ENCODE peak calls at places on chromosome 19, in six cellular contexts. W is tibial nerve, P is fibroblast of mammary gland, E is fibroblast of villous mesenchyme, X is tibial artery, A is Peyer's patch. H is an unnamed sample.

GRCh38 chr19:16161848-16162247 is 11.5 kb downstream of the CIB3 start:
- DNase-seq in W (no peak), P (peak; percentile 91), A (no peak), X (no peak), E (peak; percentile 40), H (peak; percentile 45)

GRCh38 chr19:2394054-2394668 is 33.2 kb downstream of the TIMM13 start:
- DNase-seq in W (peak; percentile 10), E (no peak), X (no peak), A (peak; percentile 63), P (no peak), H (no peak)

GRCh38 chr19:11256189-11256588 is 6.1 kb downstream of the DOCK6 start:
- DNase-seq in A (no peak), X (no peak), E (peak; percentile 55), P (no peak), W (no peak), H (peak; percentile 21)

GRCh38 chr19:48615145-48616040 is 517 bp upstream of the FAM83E start:
- DNase-seq in E (no peak), P (no peak), X (no peak), A (no peak), W (no peak), H (no peak)

GRCh38 chr19:50897191-50897607 is 14.0 kb downstream of the KLK4 start:
- DNase-seq in X (no peak), E (no peak), A (no peak), P (no peak), W (no peak), H (no peak)

GRCh38 chr19:51735759-51736449 is 12.1 kb upstream of the HAS1 start:
- DNase-seq in W (peak; percentile 60), P (peak; percentile 98), X (peak; percentile 72), A (no peak), E (peak; percentile 98), H (peak; percentile 92)

GRCh38 chr19:48044561-48044960 is 682 bp upstream of the CABP5 start:
- DNase-seq in P (no peak), E (no peak), W (no peak), A (no peak), X (no peak), H (no peak)

GRCh38 chr19:3671680-3672574 is 28.3 kb downstream of the PIP5K1C start:
- DNase-seq in X (no peak), W (no peak), A (no peak), P (peak; percentile 53), E (peak; percentile 54), H (peak; percentile 36)

GRCh38 chr19:13154241-13154778 is 4.1 kb downstream of the IER2 start:
- DNase-seq in P (peak; percentile 95), X (peak; percentile 97), A (peak; percentile 85), E (peak; percentile 96), W (peak; percentile 92), H (peak; percentile 97)

GRCh38 chr19:14167594-14168138 is 31.3 kb upstream of the ASF1B start:
- DNase-seq in E (no peak), X (no peak), W (no peak), P (no peak), A (peak; percentile 25), H (no peak)

GRCh38 chr19:50173144-50173543 is 10.1 kb upstream of the IZUMO2 start:
- DNase-seq in A (no peak), P (no peak), E (no peak), W (no peak), X (no peak), H (no peak)

GRCh38 chr19:17246681-17247425 is 1.1 kb upstream of the NR2F6 start:
- DNase-seq in A (no peak), X (no peak), E (peak; percentile 55), P (peak; percentile 41), W (no peak), H (no peak)

GRCh38 chr19:16801599-16801998 is 27.6 kb upstream of the SIN3B start:
- DNase-seq in X (no peak), P (peak; percentile 89), A (no peak), W (no peak), E (peak; percentile 42), H (peak; percentile 82)

GRCh38 chr19:28881616-28882015 is 331.3 kb downstream of the UQCRFS1 start:
- DNase-seq in E (no peak), A (no peak), X (no peak), P (no peak), W (no peak), H (no peak)

GRCh38 chr19:43634877-43635560 is 4.6 kb downstream of the CADM4 start:
- DNase-seq in P (peak; percentile 47), E (peak; percentile 18), A (no peak), X (no peak), W (no peak), H (peak; percentile 29)

GRCh38 chr19:49823472-49823871 is 5.4 kb downstream of the MED25 start:
- DNase-seq in W (no peak), E (no peak), P (no peak), A (peak; percentile 32), X (no peak), H (no peak)

GRCh38 chr19:8184274-8184673 is 24.9 kb upstream of the CERS4 start:
- DNase-seq in A (no peak), E (no peak), W (no peak), P (no peak), X (no peak), H (no peak)

GRCh38 chr19:30467239-30467638 is 95.1 kb downstream of the ZNF536 start:
- DNase-seq in A (no peak), W (no peak), X (no peak), E (no peak), P (no peak), H (no peak)

GRCh38 chr19:14467816-14468215 is 7.3 kb downstream of the PTGER1 start:
- DNase-seq in A (no peak), P (no peak), W (no peak), X (no peak), E (no peak), H (no peak)

GRCh38 chr19:31908486-31909255 is 436.7 kb upstream of the ZNF507 start:
- DNase-seq in E (no peak), X (no peak), W (no peak), A (no peak), P (no peak), H (no peak)

GRCh38 chr19:1411255-1412191 is 4.1 kb downstream of the DAZAP1 start:
- DNase-seq in W (no peak), E (peak; percentile 40), P (peak; percentile 92), X (peak; percentile 35), A (no peak), H (peak; percentile 53)

GRCh38 chr19:48475369-48476068 is 6.3 kb downstream of the CYTH2 start:
- DNase-seq in A (no peak), P (no peak), E (no peak), W (no peak), X (no peak), H (no peak)

GRCh38 chr19:33348301-33349010 is 25.1 kb upstream of the CEBPG start:
- DNase-seq in P (peak; percentile 63), A (no peak), E (peak; percentile 41), W (no peak), X (peak; percentile 25), H (peak; percentile 16)

GRCh38 chr19:18379803-18380747 is 5.9 kb upstream of the GDF15 start:
- DNase-seq in X (peak; percentile 96), E (peak; percentile 83), P (peak; percentile 98), W (peak; percentile 96), A (peak; percentile 45), H (peak; percentile 82)

GRCh38 chr19:52786078-52786463 is 520 bp downstream of the ZNF600 start:
- DNase-seq in W (no peak), P (no peak), A (no peak), X (no peak), E (peak; percentile 1), H (no peak)

GRCh38 chr19:57888494-57889231 is at the start of gene ZNF814:
- DNase-seq in E (peak; percentile 79), A (peak; percentile 90), X (peak; percentile 58), W (peak; percentile 73), P (peak; percentile 80), H (peak; percentile 90)

GRCh38 chr19:57886046-57886445 is 2.8 kb downstream of the ZNF814 start:
- DNase-seq in X (no peak), A (no peak), P (no peak), W (no peak), E (no peak), H (no peak)

GRCh38 chr19:57888107-57888493 is 737 bp downstream of the ZNF814 start:
- DNase-seq in A (no peak), P (no peak), X (no peak), E (no peak), W (no peak), H (peak; percentile 6)

DNA sequence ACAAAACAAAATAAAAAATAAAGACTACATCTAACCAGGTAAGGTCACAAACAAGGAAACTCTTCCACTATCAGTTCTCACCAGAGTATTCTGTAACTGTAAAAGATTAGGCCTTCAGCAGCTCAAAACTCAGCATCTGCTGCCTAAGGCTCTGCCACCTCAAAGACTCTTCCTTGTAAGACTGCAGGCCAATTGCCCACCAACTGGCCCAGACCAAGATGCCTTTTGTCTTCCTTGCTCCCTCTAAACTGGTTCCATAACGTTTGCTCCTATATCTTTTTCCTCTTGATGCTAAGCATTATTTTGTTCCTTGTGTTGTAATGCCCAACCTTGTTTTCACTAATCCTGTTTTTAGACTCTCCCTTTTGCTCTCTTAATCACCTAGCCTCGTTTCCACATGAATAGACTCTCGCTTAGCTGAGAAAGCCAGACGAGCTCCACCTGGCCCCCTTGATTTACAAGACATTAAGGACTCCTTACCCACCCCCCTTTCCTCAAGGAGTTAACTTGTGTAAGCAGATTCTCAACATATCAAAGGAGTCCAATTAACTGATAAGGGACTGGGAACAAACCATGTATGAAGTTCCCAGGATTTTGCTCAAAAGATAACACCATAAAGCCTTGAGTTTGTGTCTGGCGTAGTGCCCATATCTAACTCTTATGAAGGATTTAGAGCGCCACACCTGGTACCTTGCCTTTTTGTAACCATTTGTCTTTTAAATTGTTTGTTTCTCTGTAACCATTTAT is 1.5 kb downstream of the ZNF814 start:
- DNase-seq in P (no peak), W (no peak), A (no peak), E (peak; percentile 76), X (no peak), H (peak; percentile 50)
- TF ChIP-seq CTCF in P (no peak), W (no peak), A (no peak), E (no peak), X (no peak), H (no peak)

DNA sequence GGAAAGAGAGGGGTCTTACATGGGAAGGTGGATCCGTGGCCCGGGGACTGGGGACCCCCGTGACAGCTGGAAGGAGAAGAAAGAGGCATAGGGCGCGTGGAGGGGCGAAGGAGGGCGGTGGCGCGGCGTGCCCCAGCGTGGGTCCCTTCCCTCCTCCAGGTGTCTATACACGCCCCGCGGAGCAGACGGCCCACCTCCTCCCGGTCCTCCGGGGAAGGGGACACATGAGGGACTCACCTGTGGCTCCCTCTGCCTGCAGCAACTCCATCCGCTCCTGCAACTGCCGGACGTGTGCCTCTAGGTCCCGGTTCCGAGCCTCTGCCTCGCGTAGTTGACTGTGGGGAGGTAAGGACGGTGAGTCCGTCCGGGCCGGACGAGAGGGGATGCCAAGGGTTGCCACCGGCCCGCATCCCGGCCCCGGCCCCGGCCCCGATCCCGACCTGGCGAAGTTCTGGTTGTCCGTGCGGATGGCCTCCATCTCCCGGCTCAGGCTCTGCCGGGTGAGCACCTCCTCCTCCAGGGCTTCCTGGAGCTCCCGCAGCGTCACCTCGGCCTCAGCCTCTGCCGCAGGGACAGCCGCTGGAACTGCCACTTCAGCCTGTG is 2.4 kb upstream of the SIX5 start:
- DNase-seq in X (no peak), P (no peak), A (no peak), W (no peak), E (no peak), H (no peak)
- H3K4me3 ChIP-seq in X (no peak overlapping the region), P (no peak overlapping the region), A (no peak overlapping the region), W (no peak overlapping the region), E (no peak overlapping the region), H (no peak overlapping the region)

GRCh38 chr19:10227215-10227971 is 3.7 kb downstream of the S1PR2 start:
- DNase-seq in A (no peak), X (peak; percentile 43), E (peak; percentile 21), P (peak; percentile 61), W (peak; percentile 50), H (peak; percentile 63)
- TF ChIP-seq CTCF in A (no peak), X (no peak), E (no peak), P (no peak), W (peak; percentile 34), H (no peak)

GRCh38 chr19:40797963-40798222 is 1.1 kb upstream of the EGLN2 start:
- DNase-seq in X (no peak), E (no peak), P (no peak), W (no peak), A (no peak), H (no peak)
- H3K4me3 ChIP-seq in X (peak overlapping the region; percentile 91), E (peak overlapping the region; percentile 62), P (peak overlapping the region; percentile 69), W (peak overlapping the region; percentile 55), A (peak overlapping the region; percentile 95), H (peak overlapping the region; percentile 86)

H was measured in cardiac fibroblast.